ENCODE peak calls at places on chromosomes 11 and 22, in six cellular contexts. G is fibroblast of mammary gland, V is cardiac fibroblast, M is RWPE1, L is HCT116, H is ovary. D is an unnamed sample.

GRCh38 chr22:49197986-49198704 is 629.5 kb downstream of the BRD1 start:
- DNase-seq in V (no peak), G (no peak), H (peak; percentile 2), M (no peak), L (no peak), D (no peak)

GRCh38 chr22:29633514-29634312 is 30.3 kb downstream of the NF2 start:
- DNase-seq in V (peak; percentile 81), G (no peak), L (no peak), H (no peak), M (no peak), D (peak; percentile 77)

GRCh38 chr11:46977038-46977818 is 40.7 kb downstream of the CSTPP1 start:
- DNase-seq in M (no peak), H (no peak), V (no peak), L (no peak), G (no peak), D (peak; percentile 5)

GRCh38 chr11:57444362-57445074 is 15.8 kb upstream of the RTN4RL2 start:
- DNase-seq in G (peak; percentile 55), M (no peak), L (no peak), V (peak; percentile 21), H (no peak), D (no peak)

GRCh38 chr11:56659755-56660154 is 3.7 kb upstream of the OR5AR1 start:
- DNase-seq in L (no peak), M (no peak), G (no peak), H (no peak), V (no peak), D (no peak)

GRCh38 chr11:1774886-1775285 is 11.2 kb upstream of the CTSD start:
- DNase-seq in G (no peak), L (no peak), M (no peak), H (no peak), V (no peak), D (no peak)

GRCh38 chr11:6812391-6813005 is 13.0 kb upstream of the OR6A2 start:
- DNase-seq in M (peak; percentile 32), L (peak; percentile 15), V (peak; percentile 61), G (peak; percentile 48), H (no peak), D (peak; percentile 35)

GRCh38 chr22:50182176-50183081 is 3.3 kb upstream of the TRABD start:
- DNase-seq in V (no peak), M (no peak), L (no peak), H (peak; percentile 33), G (no peak), D (no peak)

GRCh38 chr11:65555693-65556231 is 2.4 kb downstream of the LTBP3 start:
- DNase-seq in V (peak; percentile 83), M (peak; percentile 73), G (peak; percentile 93), H (peak; percentile 48), L (peak; percentile 71), D (peak; percentile 90)

GRCh38 chr22:32785636-32786418 is 15.7 kb upstream of the TIMP3 start:
- DNase-seq in V (no peak), L (no peak), M (no peak), H (no peak), G (no peak), D (no peak)

GRCh38 chr11:61297741-61298140 is 2.6 kb upstream of the VWCE start:
- DNase-seq in M (peak; percentile 74), L (no peak), V (peak; percentile 96), G (peak; percentile 99), H (peak; percentile 63), D (peak; percentile 97)

GRCh38 chr22:17366830-17367229 is 2.4 kb upstream of the CECR2 start:
- DNase-seq in L (peak; percentile 18), M (no peak), H (peak; percentile 52), G (no peak), V (peak; percentile 48), D (no peak)

GRCh38 chr11:2870460-2870859 is 15.1 kb downstream of the CDKN1C start:
- DNase-seq in L (no peak), M (no peak), V (no peak), H (no peak), G (no peak), D (no peak)
- TF ChIP-seq CTCF in L (peak; percentile 36), M (no peak), V (no peak), H (no peak), G (no peak), D (no peak)

DNA sequence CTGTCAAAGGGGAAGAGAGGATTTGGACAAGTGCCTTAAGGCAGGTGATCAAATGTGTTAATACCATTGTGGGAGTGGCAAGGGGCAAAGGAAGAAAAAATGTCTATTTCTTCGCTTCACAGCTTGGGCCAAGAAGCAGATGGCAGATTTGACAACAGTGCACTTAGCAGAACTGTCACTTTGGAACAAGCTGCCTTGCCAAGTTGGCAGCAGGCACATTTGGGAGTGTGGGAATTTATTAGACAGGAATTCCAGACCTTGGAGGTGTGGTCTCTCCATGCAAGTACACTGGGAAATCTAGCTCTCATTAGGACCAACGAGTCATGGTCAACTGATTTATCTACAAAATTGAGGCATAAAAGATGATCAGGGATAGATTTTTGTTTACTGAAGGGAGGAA is 265.1 kb downstream of the NELL1 start:
- DNase-seq in H (no peak), V (no peak), G (no peak), M (no peak), L (no peak), D (no peak)
- TF ChIP-seq CTCF in H (no peak), V (no peak), G (no peak), M (no peak), L (no peak), D (no peak)

GRCh38 chr11:63635762-63636465 is 21.7 kb upstream of the PLAAT3 start:
- DNase-seq in L (peak; percentile 28), G (peak; percentile 69), M (peak; percentile 55), V (peak; percentile 68), H (peak; percentile 72), D (peak; percentile 61)

GRCh38 chr11:63639195-63639832 is 25.1 kb upstream of the PLAAT3 start:
- DNase-seq in G (peak; percentile 56), H (peak; percentile 41), L (no peak), V (peak; percentile 55), M (no peak), D (peak; percentile 33)

GRCh38 chr11:63643205-63643604 is 28.0 kb downstream of the ATL3 start:
- DNase-seq in M (no peak), V (no peak), H (no peak), G (no peak), L (no peak), D (no peak)

DNA sequence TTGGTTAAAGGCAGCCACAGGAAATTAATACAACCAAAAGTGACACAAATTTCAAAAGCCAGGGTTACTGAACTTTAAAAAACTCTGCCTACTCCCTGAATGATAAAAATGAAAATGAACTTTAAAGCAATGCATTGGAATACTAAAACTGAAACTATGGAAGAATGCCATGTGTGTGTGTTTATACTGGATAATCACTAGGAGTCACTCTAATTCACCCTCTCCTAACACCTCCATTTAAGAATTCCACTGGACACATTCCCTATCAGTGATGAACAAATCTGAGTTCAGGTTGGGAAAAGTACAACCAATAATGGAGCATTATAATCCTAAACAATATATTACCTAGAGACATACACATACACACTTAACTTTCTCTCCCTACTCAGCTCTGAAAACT is 27.5 kb upstream of the PLAAT3 start:
- DNase-seq in L (no peak), H (no peak), V (peak; percentile 11), M (no peak), G (peak; percentile 37), D (peak; percentile 14)
- TF ChIP-seq CTCF in L (peak; percentile 6), H (no peak), V (no peak), M (peak; percentile 24), G (peak; percentile 2), D (no peak)

DNA sequence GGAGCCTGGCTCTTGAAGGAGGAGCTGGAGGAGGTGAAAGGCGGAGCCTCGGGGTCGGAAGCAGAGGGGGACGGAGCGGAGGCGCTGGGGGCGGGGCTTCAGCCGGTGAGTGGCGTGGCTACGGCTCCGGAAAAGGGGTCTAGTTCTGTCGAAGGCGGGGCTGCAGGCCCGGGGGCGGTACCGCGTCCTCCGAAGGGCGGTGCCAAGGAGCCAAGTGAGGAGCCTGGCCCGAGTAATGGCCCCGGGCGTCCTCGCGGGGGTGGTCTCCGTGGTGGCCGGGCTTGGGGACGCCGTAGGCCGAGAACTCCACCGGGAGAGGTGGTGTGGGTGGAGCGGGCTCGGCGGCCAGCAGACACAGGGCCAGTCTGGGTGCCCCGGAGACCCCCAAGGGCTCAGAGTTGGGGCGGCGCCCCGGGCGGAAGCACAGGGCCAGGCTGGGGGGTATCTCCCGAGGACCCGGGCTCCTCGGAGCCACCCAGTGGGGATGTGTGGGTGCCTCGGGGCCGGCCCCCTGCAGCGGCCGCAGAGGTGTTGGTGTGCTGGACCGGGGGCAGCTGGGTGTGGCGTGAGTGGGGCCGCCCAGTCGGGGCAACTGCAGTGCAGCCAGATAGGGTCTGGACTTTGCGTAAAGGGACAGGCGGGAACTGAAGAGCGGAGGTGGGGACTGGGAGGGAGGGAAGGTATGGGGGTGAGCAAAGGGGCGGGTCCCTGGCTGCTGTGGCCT is 697 bp downstream of the FKBP2 start:
- DNase-seq in H (peak; percentile 100), V (peak; percentile 39), M (peak; percentile 95), L (peak; percentile 98), G (peak; percentile 99), D (no peak)
- TF ChIP-seq CTCF in H (no peak), V (no peak), M (no peak), L (no peak), G (no peak), D (no peak)

D was measured in astrocyte of the spinal cord.